ENCODE peak calls at places on chromosomes 3 and 15, in five cellular contexts. One of them, this sample, is unnamed.

GRCh38 chr15:68517285-68517711 is 61.5 kb upstream of the CORO2B start:
- DNase-seq in NCI-H2029: no peak
- DNase-seq in NCI-H1092: no peak
- DNase-seq in stromal cell of bone marrow: no peak
- DNase-seq in vagina: no peak
- DNase-seq in this sample: no peak

GRCh38 chr15:40069178-40070165 is 30.5 kb upstream of the SRP14 start:
- DNase-seq in stromal cell of bone marrow: peak; percentile 60
- DNase-seq in NCI-H2029: peak; percentile 91
- DNase-seq in vagina: no peak
- DNase-seq in NCI-H1092: peak; percentile 96
- DNase-seq in this sample: no peak

GRCh38 chr3:52848617-52849016 is 13.8 kb upstream of the MUSTN1 start:
- DNase-seq in vagina: no peak
- DNase-seq in NCI-H2029: no peak
- DNase-seq in NCI-H1092: no peak
- DNase-seq in stromal cell of bone marrow: peak; percentile 57
- DNase-seq in this sample: no peak

GRCh38 chr3:4977001-4977888 is 2.0 kb upstream of the BHLHE40 start:
- DNase-seq in stromal cell of bone marrow: peak; percentile 94
- DNase-seq in NCI-H2029: no peak
- DNase-seq in NCI-H1092: no peak
- DNase-seq in vagina: no peak
- DNase-seq in this sample: peak; percentile 93

GRCh38 chr3:185926445-185926844 is 11.4 kb downstream of the TRA2B start:
- DNase-seq in NCI-H1092: no peak
- DNase-seq in stromal cell of bone marrow: no peak
- DNase-seq in NCI-H2029: no peak
- DNase-seq in vagina: no peak
- DNase-seq in this sample: no peak

GRCh38 chr3:39263576-39263975 is 16.3 kb downstream of the CX3CR1 start:
- DNase-seq in NCI-H2029: no peak
- DNase-seq in NCI-H1092: no peak
- DNase-seq in vagina: no peak
- DNase-seq in stromal cell of bone marrow: no peak
- DNase-seq in this sample: peak; percentile 58

GRCh38 chr3:159685801-159686200 is 302.8 kb upstream of the IL12A start:
- DNase-seq in stromal cell of bone marrow: no peak
- DNase-seq in NCI-H2029: no peak
- DNase-seq in vagina: no peak
- DNase-seq in NCI-H1092: no peak
- DNase-seq in this sample: no peak

GRCh38 chr15:62985768-62986167 is 56.8 kb upstream of the TPM1 start:
- DNase-seq in NCI-H2029: no peak
- DNase-seq in stromal cell of bone marrow: no peak
- DNase-seq in vagina: no peak
- DNase-seq in NCI-H1092: no peak
- DNase-seq in this sample: no peak

GRCh38 chr15:82045179-82045891 is 483 bp downstream of the MEX3B start:
- DNase-seq in vagina: no peak
- DNase-seq in stromal cell of bone marrow: no peak
- DNase-seq in NCI-H1092: no peak
- DNase-seq in NCI-H2029: no peak
- DNase-seq in this sample: peak; percentile 71

GRCh38 chr3:99686955-99687612 is 48.7 kb downstream of the COL8A1 start:
- DNase-seq in stromal cell of bone marrow: peak; percentile 37
- DNase-seq in vagina: no peak
- DNase-seq in NCI-H1092: no peak
- DNase-seq in NCI-H2029: no peak
- DNase-seq in this sample: peak; percentile 73

GRCh38 chr15:100929641-100930042 is 10.5 kb downstream of the LRRK1 start:
- DNase-seq in vagina: no peak
- DNase-seq in NCI-H1092: no peak
- DNase-seq in NCI-H2029: no peak
- DNase-seq in stromal cell of bone marrow: no peak
- DNase-seq in this sample: no peak

GRCh38 chr3:77682162-77682561 is 642.3 kb downstream of the ROBO2 start:
- DNase-seq in NCI-H2029: no peak
- DNase-seq in vagina: no peak
- DNase-seq in NCI-H1092: no peak
- DNase-seq in stromal cell of bone marrow: no peak
- DNase-seq in this sample: no peak